ENCODE peak calls at places on chromosome 17, in four cellular contexts. Y, Z, J and P are unnamed samples.

GRCh38 chr17:82126479-82127314 is 28.7 kb upstream of the FASN start:
- DNase-seq in Y (no peak), Z (no peak), J (no peak), P (no peak)

GRCh38 chr17:69607162-69607834 is 192.8 kb downstream of the MAP2K6 start:
- DNase-seq in Y (peak; percentile 77), Z (peak; percentile 73), J (peak; percentile 25), P (peak; percentile 62)

GRCh38 chr17:31060814-31061550 is 33.8 kb upstream of the NF1 start:
- DNase-seq in Y (no peak), Z (no peak), J (no peak), P (no peak)

GRCh38 chr17:57604771-57605733 is 140.0 kb downstream of the CCDC182 start:
- DNase-seq in Y (peak; percentile 54), Z (no peak), J (no peak), P (peak; percentile 20)

GRCh38 chr17:82810644-82811430 is 29.0 kb downstream of the ZNF750 start:
- DNase-seq in Y (no peak), Z (no peak), J (no peak), P (no peak)

GRCh38 chr17:3924421-3925350 is 8.4 kb upstream of the P2RX1 start:
- DNase-seq in Y (peak; percentile 54), Z (no peak), J (no peak), P (peak; percentile 36)

GRCh38 chr17:74840989-74841666 is 18.6 kb downstream of the GRIN2C start:
- DNase-seq in Y (peak; percentile 80), Z (no peak), J (no peak), P (no peak)

GRCh38 chr17:1779571-1780074 is 17.8 kb downstream of the SERPINF1 start:
- DNase-seq in Y (peak; percentile 81), Z (no peak), J (no peak), P (no peak)

GRCh38 chr17:2366747-2367494 is 29.6 kb downstream of the SGSM2 start:
- DNase-seq in Y (no peak), Z (peak; percentile 44), J (no peak), P (peak; percentile 56)

GRCh38 chr17:75565066-75565465 is 22.5 kb upstream of the MYO15B start:
- DNase-seq in Y (no peak), Z (no peak), J (no peak), P (no peak)

GRCh38 chr17:53032861-53033271 is 789.9 kb upstream of the KIF2B start:
- DNase-seq in Y (no peak), Z (peak; percentile 62), J (peak; percentile 66), P (peak; percentile 48)

GRCh38 chr17:45782889-45783592 is 1.1 kb upstream of the CRHR1 start:
- DNase-seq in Y (no peak), Z (peak; percentile 83), J (no peak), P (peak; percentile 88)

GRCh38 chr17:60386137-60386395 is 5.9 kb downstream of the USP32 start:
- DNase-seq in Y (no peak), Z (no peak), J (no peak), P (no peak)

GRCh38 chr17:78717431-78717980 is 64.6 kb downstream of the CYTH1 start:
- DNase-seq in Y (no peak), Z (no peak), J (no peak), P (no peak)

GRCh38 chr17:2282297-2282873 is 21.2 kb downstream of the SMG6 start:
- DNase-seq in Y (no peak), Z (no peak), J (no peak), P (no peak)

GRCh38 chr17:39600469-39601009 is 7.2 kb downstream of the NEUROD2 start:
- DNase-seq in Y (no peak), Z (no peak), J (no peak), P (no peak)

GRCh38 chr17:1931759-1932579 is 93.2 kb downstream of the RTN4RL1 start:
- DNase-seq in Y (peak; percentile 40), Z (no peak), J (no peak), P (peak; percentile 66)

GRCh38 chr17:49450735-49451134 is 36.1 kb upstream of the PHB1 start:
- DNase-seq in Y (no peak), Z (no peak), J (no peak), P (no peak)

GRCh38 chr17:74369221-74369620 is 1.9 kb downstream of the GPR142 start:
- DNase-seq in Y (peak; percentile 62), Z (no peak), J (no peak), P (peak; percentile 57)

GRCh38 chr17:75601057-75601987 is 13.7 kb downstream of the MYO15B start:
- DNase-seq in Y (peak; percentile 44), Z (peak; percentile 70), J (peak; percentile 47), P (peak; percentile 76)

GRCh38 chr17:51860934-51861561 is 297.5 kb downstream of the CA10 start:
- DNase-seq in Y (no peak), Z (peak; percentile 75), J (peak; percentile 43), P (peak; percentile 69)

GRCh38 chr17:82613283-82614094 is 34.8 kb downstream of the WDR45B start:
- DNase-seq in Y (no peak), Z (no peak), J (no peak), P (no peak)

GRCh38 chr17:38428643-38429371 is 543 bp downstream of the ARHGAP23 start:
- DNase-seq in Y (peak; percentile 68), Z (peak; percentile 66), J (no peak), P (peak; percentile 50)

GRCh38 chr17:70901870-70902269 is 732.5 kb downstream of the KCNJ2 start:
- DNase-seq in Y (no peak), Z (no peak), J (no peak), P (no peak)
- TF ChIP-seq CTCF in Y (no peak), Z (no peak), J (no peak), P (no peak)

DNA sequence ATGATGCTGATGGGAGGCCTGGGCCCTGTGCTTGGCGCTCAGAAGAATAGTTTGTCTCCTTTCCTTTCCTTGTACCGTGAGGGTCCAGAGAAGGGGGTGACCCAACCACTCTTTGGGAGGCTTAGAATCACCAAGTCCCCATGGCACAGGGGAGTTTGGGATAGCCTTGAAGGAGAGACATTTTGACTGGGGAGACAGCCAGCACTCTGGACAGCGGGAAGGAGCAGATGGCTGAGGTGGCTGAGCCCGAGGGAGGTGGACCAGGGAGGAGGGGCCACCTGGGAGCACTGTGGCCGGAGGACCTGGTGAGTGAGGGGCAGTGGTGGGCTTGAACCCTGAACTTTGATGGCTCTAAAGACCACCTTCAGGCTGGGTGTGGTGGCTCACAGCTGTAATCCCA is 18.2 kb downstream of the MGAT5B start:
- DNase-seq in Y (no peak), Z (no peak), J (no peak), P (no peak)
- TF ChIP-seq CTCF in Y (no peak), Z (no peak), J (no peak), P (no peak)

DNA sequence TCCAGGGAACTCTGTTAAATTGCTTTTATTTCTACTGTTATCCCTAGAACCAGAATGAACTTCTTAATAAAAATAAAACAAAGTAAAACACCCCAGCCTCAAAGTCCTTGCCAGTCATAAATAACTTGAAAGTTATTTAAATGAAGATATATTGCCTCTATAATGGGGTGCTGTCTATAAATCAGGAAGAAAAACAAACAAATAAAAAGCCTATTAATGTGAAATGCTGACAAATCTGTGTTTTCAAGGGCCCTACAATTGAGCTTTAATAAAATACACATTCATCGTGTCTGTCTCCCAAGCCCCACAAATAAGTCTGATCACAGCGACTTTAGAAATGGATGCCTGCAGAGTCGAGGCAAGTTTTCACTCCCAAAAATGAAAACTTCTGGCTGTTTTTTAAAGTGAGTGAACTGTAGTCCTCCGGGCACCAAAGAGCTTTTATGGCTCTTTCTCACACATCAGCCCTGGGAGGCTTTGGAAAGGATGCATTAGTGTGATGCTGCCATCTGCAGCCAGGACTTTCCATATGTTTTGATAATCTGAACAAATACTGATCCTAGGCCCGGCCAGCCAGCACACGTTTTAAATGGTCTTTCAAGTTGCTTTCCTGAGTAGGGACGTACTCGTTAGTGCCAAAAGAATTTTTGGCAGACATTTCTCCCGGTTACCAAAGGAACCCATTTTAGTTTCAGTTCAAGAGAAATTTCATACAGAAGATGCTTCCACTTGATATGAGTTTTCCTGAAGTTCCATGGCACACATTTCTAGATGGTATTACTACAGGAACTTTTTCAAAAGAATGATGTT is 16.3 kb downstream of the NACA2 start:
- DNase-seq in Y (no peak), Z (peak; percentile 17), J (no peak), P (peak; percentile 27)
- TF ChIP-seq CTCF in Y (peak; percentile 36), Z (no peak), J (peak; percentile 52), P (peak; percentile 10)

DNA sequence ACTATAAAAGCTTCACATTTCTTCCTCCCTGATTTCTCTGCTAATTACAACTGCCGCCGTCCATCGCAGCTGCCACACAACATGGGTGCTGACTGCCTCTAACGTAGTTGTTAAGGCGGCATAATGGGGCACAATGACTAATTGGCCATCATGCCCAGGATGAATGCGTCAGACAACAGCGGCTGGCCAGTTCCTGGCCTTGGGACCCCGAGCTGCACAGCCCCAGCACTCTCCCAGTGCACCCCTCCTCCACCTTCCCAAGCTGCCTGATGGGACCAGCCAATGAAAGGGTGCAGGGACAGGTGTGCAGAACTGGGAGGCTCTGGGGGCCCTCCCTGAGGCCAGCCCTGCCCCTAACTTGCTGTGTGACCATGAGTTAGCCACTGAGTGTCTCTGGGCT is 109.1 kb downstream of the CCT6B start:
- DNase-seq in Y (no peak), Z (no peak), J (no peak), P (no peak)
- TF ChIP-seq CTCF in Y (no peak), Z (no peak), J (no peak), P (no peak)

GRCh38 chr17:19800571-19800970 is 52.5 kb upstream of the ALDH3A1 start:
- DNase-seq in Y (no peak), Z (no peak), J (no peak), P (no peak)
- TF ChIP-seq CTCF in Y (no peak), Z (no peak), J (no peak), P (no peak)

GRCh38 chr17:29592850-29593545 is at the start of gene ANKRD13B:
- DNase-seq in Y (peak; percentile 58), Z (no peak), J (no peak), P (peak; percentile 55)

GRCh38 chr17:29591737-29592624 is 951 bp upstream of the ANKRD13B start:
- DNase-seq in Y (peak; percentile 90), Z (peak; percentile 100), J (no peak), P (peak; percentile 99)

GRCh38 chr17:29595107-29595942 is 2.4 kb downstream of the ANKRD13B start:
- DNase-seq in Y (no peak), Z (no peak), J (no peak), P (peak; percentile 1)

GRCh38 chr17:29594441-29595090 is 1.6 kb downstream of the ANKRD13B start:
- DNase-seq in Y (no peak), Z (no peak), J (no peak), P (peak; percentile 4)

GRCh38 chr17:29593546-29594440 is 861 bp downstream of the ANKRD13B start:
- DNase-seq in Y (no peak), Z (no peak), J (no peak), P (peak; percentile 57)
- TF ChIP-seq CTCF in Y (peak; percentile 26), Z (no peak), J (peak; percentile 46), P (no peak)

GRCh38 chr17:42743595-42744282 is 1.1 kb downstream of the EZH1 start:
- DNase-seq in Y (no peak), Z (no peak), J (no peak), P (no peak)
- TF ChIP-seq CTCF in Y (no peak), Z (no peak), J (no peak), P (no peak)